ENCODE peak calls at places on chromosomes 2 and 18, in ten cellular contexts. One of them, this sample, is unnamed.

GRCh38 chr2:30148850-30149249 is 2.0 kb downstream of the YPEL5 start:
- DNase-seq in HFF-Myc: no peak
- DNase-seq in CD8-positive, alpha-beta memory T cell: no peak
- DNase-seq in Karpas-422: no peak
- DNase-seq in brain microvascular endothelial cell: no peak
- DNase-seq in neuronal stem cell: no peak
- DNase-seq in ovary: no peak
- DNase-seq in naive thymus-derived CD4-positive, alpha-beta T cell: no peak
- DNase-seq in AG09309: no peak
- DNase-seq in cardiac fibroblast: no peak
- DNase-seq in this sample: no peak

GRCh38 chr2:112727276-112728028 is 6.6 kb downstream of the NT5DC4 start:
- DNase-seq in HFF-Myc: no peak
- DNase-seq in CD8-positive, alpha-beta memory T cell: no peak
- DNase-seq in cardiac fibroblast: no peak
- DNase-seq in brain microvascular endothelial cell: no peak
- DNase-seq in neuronal stem cell: no peak
- DNase-seq in naive thymus-derived CD4-positive, alpha-beta T cell: no peak
- DNase-seq in AG09309: no peak
- DNase-seq in Karpas-422: no peak
- DNase-seq in ovary: no peak
- DNase-seq in this sample: no peak

GRCh38 chr18:2538236-2538635 is 33.1 kb downstream of the METTL4 start:
- DNase-seq in Karpas-422: no peak
- DNase-seq in naive thymus-derived CD4-positive, alpha-beta T cell: no peak
- DNase-seq in brain microvascular endothelial cell: no peak
- DNase-seq in AG09309: no peak
- DNase-seq in cardiac fibroblast: no peak
- DNase-seq in CD8-positive, alpha-beta memory T cell: no peak
- DNase-seq in HFF-Myc: no peak
- DNase-seq in ovary: no peak
- DNase-seq in neuronal stem cell: no peak
- DNase-seq in this sample: no peak

GRCh38 chr2:4101938-4102337 is 398.6 kb downstream of the DCDC2C start:
- DNase-seq in cardiac fibroblast: no peak
- DNase-seq in neuronal stem cell: no peak
- DNase-seq in CD8-positive, alpha-beta memory T cell: no peak
- DNase-seq in ovary: no peak
- DNase-seq in Karpas-422: no peak
- DNase-seq in AG09309: no peak
- DNase-seq in naive thymus-derived CD4-positive, alpha-beta T cell: no peak
- DNase-seq in HFF-Myc: no peak
- DNase-seq in brain microvascular endothelial cell: no peak
- DNase-seq in this sample: no peak

GRCh38 chr2:160674076-160674630 is 180.5 kb upstream of the RBMS1 start:
- DNase-seq in brain microvascular endothelial cell: no peak
- DNase-seq in neuronal stem cell: no peak
- DNase-seq in cardiac fibroblast: no peak
- DNase-seq in HFF-Myc: no peak
- DNase-seq in naive thymus-derived CD4-positive, alpha-beta T cell: no peak
- DNase-seq in CD8-positive, alpha-beta memory T cell: no peak
- DNase-seq in ovary: no peak
- DNase-seq in AG09309: no peak
- DNase-seq in Karpas-422: no peak
- DNase-seq in this sample: no peak

GRCh38 chr2:38148501-38148900 is 72.5 kb upstream of the CYP1B1 start:
- DNase-seq in Karpas-422: no peak
- DNase-seq in neuronal stem cell: no peak
- DNase-seq in AG09309: peak; percentile 67
- DNase-seq in CD8-positive, alpha-beta memory T cell: no peak
- DNase-seq in brain microvascular endothelial cell: no peak
- DNase-seq in ovary: no peak
- DNase-seq in cardiac fibroblast: peak; percentile 81
- DNase-seq in HFF-Myc: no peak
- DNase-seq in naive thymus-derived CD4-positive, alpha-beta T cell: no peak
- DNase-seq in this sample: no peak

GRCh38 chr2:214604861-214605260 is 194.0 kb downstream of the VWC2L start:
- DNase-seq in HFF-Myc: no peak
- DNase-seq in AG09309: no peak
- DNase-seq in neuronal stem cell: no peak
- DNase-seq in naive thymus-derived CD4-positive, alpha-beta T cell: no peak
- DNase-seq in brain microvascular endothelial cell: peak; percentile 55
- DNase-seq in ovary: no peak
- DNase-seq in Karpas-422: no peak
- DNase-seq in cardiac fibroblast: no peak
- DNase-seq in CD8-positive, alpha-beta memory T cell: no peak
- DNase-seq in this sample: peak; percentile 33

GRCh38 chr18:55405655-55406373 is 182.2 kb downstream of the TCF4 start:
- DNase-seq in HFF-Myc: peak; percentile 91
- DNase-seq in brain microvascular endothelial cell: peak; percentile 99
- DNase-seq in ovary: peak; percentile 92
- DNase-seq in AG09309: peak; percentile 88
- DNase-seq in naive thymus-derived CD4-positive, alpha-beta T cell: no peak
- DNase-seq in Karpas-422: peak; percentile 60
- DNase-seq in neuronal stem cell: no peak
- DNase-seq in cardiac fibroblast: peak; percentile 99
- DNase-seq in CD8-positive, alpha-beta memory T cell: no peak
- DNase-seq in this sample: no peak

GRCh38 chr2:65096948-65097347 is 33.0 kb downstream of the RAB1A start:
- DNase-seq in CD8-positive, alpha-beta memory T cell: no peak
- DNase-seq in AG09309: no peak
- DNase-seq in HFF-Myc: no peak
- DNase-seq in naive thymus-derived CD4-positive, alpha-beta T cell: no peak
- DNase-seq in Karpas-422: no peak
- DNase-seq in cardiac fibroblast: no peak
- DNase-seq in brain microvascular endothelial cell: peak; percentile 7
- DNase-seq in ovary: no peak
- DNase-seq in neuronal stem cell: no peak
- DNase-seq in this sample: no peak

GRCh38 chr18:23462876-23463275 is 9.8 kb downstream of the RIOK3 start:
- DNase-seq in neuronal stem cell: no peak
- DNase-seq in naive thymus-derived CD4-positive, alpha-beta T cell: no peak
- DNase-seq in Karpas-422: no peak
- DNase-seq in AG09309: no peak
- DNase-seq in HFF-Myc: no peak
- DNase-seq in cardiac fibroblast: peak; percentile 54
- DNase-seq in brain microvascular endothelial cell: no peak
- DNase-seq in ovary: no peak
- DNase-seq in CD8-positive, alpha-beta memory T cell: no peak
- DNase-seq in this sample: no peak

GRCh38 chr18:68803371-68803770 is 5.5 kb downstream of the CCDC102B start:
- DNase-seq in AG09309: peak; percentile 80
- DNase-seq in Karpas-422: no peak
- DNase-seq in CD8-positive, alpha-beta memory T cell: no peak
- DNase-seq in neuronal stem cell: no peak
- DNase-seq in naive thymus-derived CD4-positive, alpha-beta T cell: no peak
- DNase-seq in brain microvascular endothelial cell: peak; percentile 59
- DNase-seq in HFF-Myc: peak; percentile 95
- DNase-seq in ovary: no peak
- DNase-seq in cardiac fibroblast: peak; percentile 92
- DNase-seq in this sample: peak; percentile 84

GRCh38 chr2:29071032-29071975 is 3.0 kb downstream of the PCARE start:
- DNase-seq in ovary: no peak
- DNase-seq in HFF-Myc: no peak
- DNase-seq in naive thymus-derived CD4-positive, alpha-beta T cell: no peak
- DNase-seq in CD8-positive, alpha-beta memory T cell: no peak
- DNase-seq in AG09309: no peak
- DNase-seq in cardiac fibroblast: no peak
- DNase-seq in Karpas-422: no peak
- DNase-seq in neuronal stem cell: no peak
- DNase-seq in brain microvascular endothelial cell: no peak
- DNase-seq in this sample: no peak

GRCh38 chr18:49971462-49971861 is 158.1 kb upstream of the ACAA2 start:
- DNase-seq in AG09309: no peak
- DNase-seq in CD8-positive, alpha-beta memory T cell: no peak
- DNase-seq in ovary: no peak
- DNase-seq in cardiac fibroblast: no peak
- DNase-seq in Karpas-422: no peak
- DNase-seq in brain microvascular endothelial cell: no peak
- DNase-seq in naive thymus-derived CD4-positive, alpha-beta T cell: no peak
- DNase-seq in neuronal stem cell: no peak
- DNase-seq in HFF-Myc: no peak
- DNase-seq in this sample: no peak

GRCh38 chr18:9612215-9612830 is 2.0 kb downstream of the PPP4R1 start:
- DNase-seq in brain microvascular endothelial cell: no peak
- DNase-seq in ovary: no peak
- DNase-seq in naive thymus-derived CD4-positive, alpha-beta T cell: peak; percentile 51
- DNase-seq in cardiac fibroblast: peak; percentile 69
- DNase-seq in CD8-positive, alpha-beta memory T cell: peak; percentile 6
- DNase-seq in neuronal stem cell: no peak
- DNase-seq in Karpas-422: peak; percentile 78
- DNase-seq in AG09309: no peak
- DNase-seq in HFF-Myc: no peak
- DNase-seq in this sample: no peak

GRCh38 chr18:46555724-46556123 is 101.3 kb downstream of the LOXHD1 start:
- DNase-seq in AG09309: no peak
- DNase-seq in cardiac fibroblast: peak; percentile 2
- DNase-seq in naive thymus-derived CD4-positive, alpha-beta T cell: no peak
- DNase-seq in ovary: no peak
- DNase-seq in brain microvascular endothelial cell: no peak
- DNase-seq in Karpas-422: peak; percentile 74
- DNase-seq in CD8-positive, alpha-beta memory T cell: no peak
- DNase-seq in neuronal stem cell: no peak
- DNase-seq in HFF-Myc: no peak
- DNase-seq in this sample: no peak

GRCh38 chr2:131417886-131418285 is 53.9 kb upstream of the RAB6D start:
- DNase-seq in brain microvascular endothelial cell: no peak
- DNase-seq in ovary: no peak
- DNase-seq in CD8-positive, alpha-beta memory T cell: no peak
- DNase-seq in HFF-Myc: no peak
- DNase-seq in cardiac fibroblast: no peak
- DNase-seq in AG09309: no peak
- DNase-seq in naive thymus-derived CD4-positive, alpha-beta T cell: no peak
- DNase-seq in Karpas-422: no peak
- DNase-seq in neuronal stem cell: no peak
- DNase-seq in this sample: no peak

GRCh38 chr2:131413785-131414184 is 49.8 kb upstream of the RAB6D start:
- DNase-seq in brain microvascular endothelial cell: no peak
- DNase-seq in neuronal stem cell: no peak
- DNase-seq in AG09309: no peak
- DNase-seq in CD8-positive, alpha-beta memory T cell: no peak
- DNase-seq in HFF-Myc: no peak
- DNase-seq in naive thymus-derived CD4-positive, alpha-beta T cell: no peak
- DNase-seq in cardiac fibroblast: no peak
- DNase-seq in ovary: no peak
- DNase-seq in Karpas-422: no peak
- DNase-seq in this sample: no peak

GRCh38 chr2:131425191-131426021 is 50.5 kb upstream of the TUBA3D start:
- DNase-seq in Karpas-422: no peak
- DNase-seq in AG09309: no peak
- DNase-seq in ovary: no peak
- DNase-seq in naive thymus-derived CD4-positive, alpha-beta T cell: no peak
- DNase-seq in brain microvascular endothelial cell: no peak
- DNase-seq in HFF-Myc: no peak
- DNase-seq in CD8-positive, alpha-beta memory T cell: no peak
- DNase-seq in cardiac fibroblast: no peak
- DNase-seq in neuronal stem cell: no peak
- DNase-seq in this sample: no peak

GRCh38 chr2:131418625-131419024 is 54.7 kb upstream of the RAB6D start:
- DNase-seq in cardiac fibroblast: no peak
- DNase-seq in AG09309: no peak
- DNase-seq in ovary: no peak
- DNase-seq in brain microvascular endothelial cell: no peak
- DNase-seq in CD8-positive, alpha-beta memory T cell: no peak
- DNase-seq in neuronal stem cell: no peak
- DNase-seq in HFF-Myc: no peak
- DNase-seq in naive thymus-derived CD4-positive, alpha-beta T cell: no peak
- DNase-seq in Karpas-422: no peak
- DNase-seq in this sample: no peak

DNA sequence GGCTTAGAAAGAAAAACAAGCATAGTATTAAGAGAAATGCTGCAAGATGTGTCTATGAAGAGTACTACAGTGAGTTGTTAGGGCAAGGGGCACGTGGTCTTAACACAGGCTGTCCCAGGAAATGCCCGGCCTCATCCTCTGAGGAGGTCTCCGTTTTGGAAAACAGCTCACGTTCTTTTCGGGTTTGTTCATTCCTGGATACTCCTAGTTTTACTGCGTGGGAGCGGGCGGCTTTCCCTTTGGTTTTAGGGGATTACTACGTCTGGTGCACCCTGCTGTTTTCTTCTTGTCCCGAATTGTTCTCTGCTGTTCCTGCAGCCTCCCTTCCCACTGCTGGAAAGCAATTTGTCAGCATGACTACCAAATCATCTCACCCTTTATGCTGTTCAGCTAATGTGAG is 55.5 kb upstream of the RAB6D start:
- DNase-seq in cardiac fibroblast: peak; percentile 11
- DNase-seq in Karpas-422: no peak
- DNase-seq in CD8-positive, alpha-beta memory T cell: no peak
- DNase-seq in brain microvascular endothelial cell: no peak
- DNase-seq in neuronal stem cell: peak; percentile 43
- DNase-seq in AG09309: no peak
- DNase-seq in naive thymus-derived CD4-positive, alpha-beta T cell: no peak
- DNase-seq in ovary: peak; percentile 15
- DNase-seq in HFF-Myc: no peak
- DNase-seq in this sample: no peak
- H3K4me3 ChIP-seq in cardiac fibroblast: no peak overlapping the region
- H3K4me3 ChIP-seq in Karpas-422: no peak overlapping the region
- H3K4me3 ChIP-seq in CD8-positive, alpha-beta memory T cell: no peak overlapping the region
- H3K4me3 ChIP-seq in brain microvascular endothelial cell: no peak overlapping the region
- H3K4me3 ChIP-seq in neuronal stem cell: no peak overlapping the region
- H3K4me3 ChIP-seq in AG09309: no peak overlapping the region
- H3K4me3 ChIP-seq in naive thymus-derived CD4-positive, alpha-beta T cell: no peak overlapping the region
- H3K4me3 ChIP-seq in ovary: no peak overlapping the region
- H3K4me3 ChIP-seq in HFF-Myc: no peak overlapping the region
- H3K4me3 ChIP-seq in this sample: no peak overlapping the region

GRCh38 chr2:222424281-222424728 is at the start of gene SGPP2:
- DNase-seq in AG09309: no peak
- DNase-seq in CD8-positive, alpha-beta memory T cell: no peak
- DNase-seq in brain microvascular endothelial cell: no peak
- DNase-seq in HFF-Myc: no peak
- DNase-seq in neuronal stem cell: no peak
- DNase-seq in cardiac fibroblast: no peak
- DNase-seq in Karpas-422: no peak
- DNase-seq in naive thymus-derived CD4-positive, alpha-beta T cell: no peak
- DNase-seq in ovary: no peak
- DNase-seq in this sample: no peak
- H3K4me3 ChIP-seq in AG09309: no peak within 1 kb of the TSS
- H3K4me3 ChIP-seq in CD8-positive, alpha-beta memory T cell: peak within 1 kb of the TSS; percentile 56
- H3K4me3 ChIP-seq in brain microvascular endothelial cell: no peak within 1 kb of the TSS
- H3K4me3 ChIP-seq in HFF-Myc: no peak within 1 kb of the TSS
- H3K4me3 ChIP-seq in neuronal stem cell: peak within 1 kb of the TSS; percentile 78
- H3K4me3 ChIP-seq in cardiac fibroblast: no peak within 1 kb of the TSS
- H3K4me3 ChIP-seq in Karpas-422: no peak within 1 kb of the TSS
- H3K4me3 ChIP-seq in naive thymus-derived CD4-positive, alpha-beta T cell: peak within 1 kb of the TSS; percentile 48
- H3K4me3 ChIP-seq in ovary: peak within 1 kb of the TSS; percentile 49
- H3K4me3 ChIP-seq in this sample: no peak within 1 kb of the TSS

GRCh38 chr2:32011566-32011960 is 755 bp upstream of the MEMO1 start:
- DNase-seq in CD8-positive, alpha-beta memory T cell: no peak
- DNase-seq in Karpas-422: no peak
- DNase-seq in naive thymus-derived CD4-positive, alpha-beta T cell: no peak
- DNase-seq in ovary: no peak
- DNase-seq in neuronal stem cell: no peak
- DNase-seq in cardiac fibroblast: no peak
- DNase-seq in brain microvascular endothelial cell: no peak
- DNase-seq in HFF-Myc: no peak
- DNase-seq in AG09309: no peak
- DNase-seq in this sample: no peak
- H3K4me3 ChIP-seq in CD8-positive, alpha-beta memory T cell: peak overlapping the region; percentile 79
- H3K4me3 ChIP-seq in Karpas-422: peak overlapping the region; percentile 85
- H3K4me3 ChIP-seq in naive thymus-derived CD4-positive, alpha-beta T cell: no peak overlapping the region
- H3K4me3 ChIP-seq in ovary: peak overlapping the region; percentile 91
- H3K4me3 ChIP-seq in neuronal stem cell: no peak overlapping the region
- H3K4me3 ChIP-seq in cardiac fibroblast: peak overlapping the region; percentile 56
- H3K4me3 ChIP-seq in brain microvascular endothelial cell: peak overlapping the region; percentile 71
- H3K4me3 ChIP-seq in HFF-Myc: peak overlapping the region; percentile 67
- H3K4me3 ChIP-seq in AG09309: peak overlapping the region; percentile 80
- H3K4me3 ChIP-seq in this sample: peak overlapping the region; percentile 79

GRCh38 chr2:209579236-209579749 is 155.4 kb downstream of the MAP2 start:
- DNase-seq in Karpas-422: no peak
- DNase-seq in ovary: no peak
- DNase-seq in naive thymus-derived CD4-positive, alpha-beta T cell: no peak
- DNase-seq in CD8-positive, alpha-beta memory T cell: no peak
- DNase-seq in cardiac fibroblast: peak; percentile 41
- DNase-seq in AG09309: no peak
- DNase-seq in neuronal stem cell: peak; percentile 69
- DNase-seq in brain microvascular endothelial cell: peak; percentile 12
- DNase-seq in HFF-Myc: no peak
- DNase-seq in this sample: no peak
- H3K4me3 ChIP-seq in Karpas-422: no peak overlapping the region
- H3K4me3 ChIP-seq in ovary: no peak overlapping the region
- H3K4me3 ChIP-seq in naive thymus-derived CD4-positive, alpha-beta T cell: no peak overlapping the region
- H3K4me3 ChIP-seq in CD8-positive, alpha-beta memory T cell: no peak overlapping the region
- H3K4me3 ChIP-seq in cardiac fibroblast: peak overlapping the region; percentile 54
- H3K4me3 ChIP-seq in AG09309: peak overlapping the region; percentile 14
- H3K4me3 ChIP-seq in neuronal stem cell: no peak overlapping the region
- H3K4me3 ChIP-seq in brain microvascular endothelial cell: peak overlapping the region; percentile 58
- H3K4me3 ChIP-seq in HFF-Myc: peak overlapping the region; percentile 25
- H3K4me3 ChIP-seq in this sample: peak overlapping the region; percentile 53

This sample was measured in AG04449.